ENCODE peak calls at places on chromosomes 4 and X, in eight cellular contexts. One of them, this sample, is unnamed.

GRCh38 chrX:54695231-54695630 is 102.8 kb downstream of the ITIH6 start:
- DNase-seq in PC-3: peak
- DNase-seq in cardiac muscle cell: peak
- DNase-seq in progenitor cell of endocrine pancreas: no peak
- DNase-seq in CD4-positive, alpha-beta T cell: no peak
- DNase-seq in A549: no peak
- DNase-seq in astrocyte of the spinal cord: no peak
- DNase-seq in GM10248: no peak
- DNase-seq in this sample: no peak

GRCh38 chrX:16712116-16712824 is at the start of gene CTPS2:
- DNase-seq in PC-3: peak
- DNase-seq in cardiac muscle cell: peak
- DNase-seq in progenitor cell of endocrine pancreas: peak
- DNase-seq in CD4-positive, alpha-beta T cell: peak
- DNase-seq in A549: peak
- DNase-seq in astrocyte of the spinal cord: peak
- DNase-seq in GM10248: peak
- DNase-seq in this sample: peak

GRCh38 chrX:151538190-151539122 is 25.0 kb upstream of the PASD1 start:
- DNase-seq in PC-3: no peak
- DNase-seq in cardiac muscle cell: no peak
- DNase-seq in progenitor cell of endocrine pancreas: no peak
- DNase-seq in CD4-positive, alpha-beta T cell: no peak
- DNase-seq in A549: no peak
- DNase-seq in astrocyte of the spinal cord: no peak
- DNase-seq in GM10248: no peak
- DNase-seq in this sample: no peak

GRCh38 chr4:184396570-184397515 is 77.5 kb downstream of the IRF2 start:
- DNase-seq in PC-3: no peak
- DNase-seq in cardiac muscle cell: no peak
- DNase-seq in progenitor cell of endocrine pancreas: no peak
- DNase-seq in CD4-positive, alpha-beta T cell: no peak
- DNase-seq in A549: no peak
- DNase-seq in astrocyte of the spinal cord: no peak
- DNase-seq in GM10248: no peak
- DNase-seq in this sample: no peak

GRCh38 chr4:100348472-100348871 is 158.2 kb upstream of the DDIT4L start:
- DNase-seq in PC-3: peak
- DNase-seq in cardiac muscle cell: no peak
- DNase-seq in progenitor cell of endocrine pancreas: no peak
- DNase-seq in CD4-positive, alpha-beta T cell: no peak
- DNase-seq in A549: peak
- DNase-seq in astrocyte of the spinal cord: peak
- DNase-seq in GM10248: no peak
- DNase-seq in this sample: no peak

GRCh38 chr4:1347410-1347864 is 429 bp downstream of the UVSSA start:
- DNase-seq in PC-3: peak
- DNase-seq in cardiac muscle cell: peak
- DNase-seq in progenitor cell of endocrine pancreas: no peak
- DNase-seq in CD4-positive, alpha-beta T cell: no peak
- DNase-seq in A549: peak
- DNase-seq in astrocyte of the spinal cord: peak
- DNase-seq in GM10248: peak
- DNase-seq in this sample: peak

GRCh38 chr4:112895785-112896184 is 153.7 kb upstream of the ANK2 start:
- DNase-seq in PC-3: no peak
- DNase-seq in cardiac muscle cell: no peak
- DNase-seq in progenitor cell of endocrine pancreas: no peak
- DNase-seq in CD4-positive, alpha-beta T cell: no peak
- DNase-seq in A549: no peak
- DNase-seq in astrocyte of the spinal cord: peak
- DNase-seq in GM10248: no peak
- DNase-seq in this sample: no peak

GRCh38 chr4:37246891-37247290 is 2.3 kb downstream of the NWD2 start:
- DNase-seq in PC-3: peak
- DNase-seq in cardiac muscle cell: no peak
- DNase-seq in progenitor cell of endocrine pancreas: no peak
- DNase-seq in CD4-positive, alpha-beta T cell: no peak
- DNase-seq in A549: no peak
- DNase-seq in astrocyte of the spinal cord: no peak
- DNase-seq in GM10248: no peak
- DNase-seq in this sample: no peak

GRCh38 chr4:145609494-145610427 is 9.4 kb upstream of the MMAA start:
- DNase-seq in PC-3: peak
- DNase-seq in cardiac muscle cell: peak
- DNase-seq in progenitor cell of endocrine pancreas: peak
- DNase-seq in CD4-positive, alpha-beta T cell: peak
- DNase-seq in A549: peak
- DNase-seq in astrocyte of the spinal cord: peak
- DNase-seq in GM10248: peak
- DNase-seq in this sample: peak

GRCh38 chr4:83074086-83074704 is 39.2 kb downstream of the COPS4 start:
- DNase-seq in PC-3: peak
- DNase-seq in cardiac muscle cell: peak
- DNase-seq in progenitor cell of endocrine pancreas: no peak
- DNase-seq in CD4-positive, alpha-beta T cell: no peak
- DNase-seq in A549: peak
- DNase-seq in astrocyte of the spinal cord: peak
- DNase-seq in GM10248: peak
- DNase-seq in this sample: peak

GRCh38 chrX:53654378-53654777 is 32.1 kb downstream of the HUWE1 start:
- DNase-seq in PC-3: no peak
- DNase-seq in cardiac muscle cell: no peak
- DNase-seq in progenitor cell of endocrine pancreas: no peak
- DNase-seq in CD4-positive, alpha-beta T cell: no peak
- DNase-seq in A549: no peak
- DNase-seq in astrocyte of the spinal cord: no peak
- DNase-seq in GM10248: no peak
- DNase-seq in this sample: no peak

GRCh38 chr4:165325732-165326512 is 1.5 kb upstream of the MSMO1 start:
- DNase-seq in PC-3: peak
- DNase-seq in cardiac muscle cell: no peak
- DNase-seq in progenitor cell of endocrine pancreas: no peak
- DNase-seq in CD4-positive, alpha-beta T cell: no peak
- DNase-seq in A549: no peak
- DNase-seq in astrocyte of the spinal cord: peak
- DNase-seq in GM10248: no peak
- DNase-seq in this sample: no peak

GRCh38 chrX:128862557-128862956 is 660.7 kb downstream of the SMARCA1 start:
- DNase-seq in PC-3: no peak
- DNase-seq in cardiac muscle cell: no peak
- DNase-seq in progenitor cell of endocrine pancreas: no peak
- DNase-seq in CD4-positive, alpha-beta T cell: no peak
- DNase-seq in A549: no peak
- DNase-seq in astrocyte of the spinal cord: no peak
- DNase-seq in GM10248: no peak
- DNase-seq in this sample: no peak

GRCh38 chrX:44785652-44786051 is 58.2 kb upstream of the DUSP21 start:
- DNase-seq in PC-3: peak
- DNase-seq in cardiac muscle cell: no peak
- DNase-seq in progenitor cell of endocrine pancreas: no peak
- DNase-seq in CD4-positive, alpha-beta T cell: no peak
- DNase-seq in A549: no peak
- DNase-seq in astrocyte of the spinal cord: peak
- DNase-seq in GM10248: no peak
- DNase-seq in this sample: no peak
- TF ChIP-seq CTCF in PC-3: no peak
- TF ChIP-seq CTCF in cardiac muscle cell: no peak
- TF ChIP-seq CTCF in progenitor cell of endocrine pancreas: no peak
- TF ChIP-seq CTCF in CD4-positive, alpha-beta T cell: no peak
- TF ChIP-seq CTCF in A549: no peak
- TF ChIP-seq CTCF in astrocyte of the spinal cord: no peak
- TF ChIP-seq CTCF in GM10248: no peak
- TF ChIP-seq CTCF in this sample: no peak

GRCh38 chr4:20544645-20545044 is 155.6 kb upstream of the PACRGL start:
- DNase-seq in PC-3: peak
- DNase-seq in cardiac muscle cell: peak
- DNase-seq in progenitor cell of endocrine pancreas: no peak
- DNase-seq in CD4-positive, alpha-beta T cell: no peak
- DNase-seq in A549: peak
- DNase-seq in astrocyte of the spinal cord: peak
- DNase-seq in GM10248: no peak
- DNase-seq in this sample: no peak
- TF ChIP-seq CTCF in PC-3: peak
- TF ChIP-seq CTCF in cardiac muscle cell: peak
- TF ChIP-seq CTCF in progenitor cell of endocrine pancreas: peak
- TF ChIP-seq CTCF in CD4-positive, alpha-beta T cell: no peak
- TF ChIP-seq CTCF in A549: peak
- TF ChIP-seq CTCF in astrocyte of the spinal cord: peak
- TF ChIP-seq CTCF in GM10248: peak
- TF ChIP-seq CTCF in this sample: no peak

DNA sequence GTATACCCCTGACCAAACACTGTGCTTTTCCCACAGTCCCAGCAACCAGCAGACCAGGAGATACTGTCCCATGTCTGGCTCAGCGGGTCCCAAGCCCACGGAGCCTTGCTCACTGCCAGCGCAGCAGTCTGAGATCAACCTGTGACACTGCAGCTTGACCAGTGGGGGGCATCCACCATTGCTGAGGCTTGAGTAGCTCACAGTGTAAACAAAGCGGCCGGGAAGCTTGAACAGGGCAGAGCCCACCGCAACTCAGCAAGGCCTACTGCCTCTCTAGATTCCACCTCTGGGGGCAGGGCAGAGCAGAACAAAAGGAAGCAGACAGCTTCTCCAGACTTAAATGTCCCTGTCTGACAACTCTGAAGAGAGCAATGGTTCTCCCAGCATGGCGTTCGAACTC is 58.1 kb downstream of the SLC10A6 start:
- DNase-seq in PC-3: no peak
- DNase-seq in cardiac muscle cell: no peak
- DNase-seq in progenitor cell of endocrine pancreas: no peak
- DNase-seq in CD4-positive, alpha-beta T cell: no peak
- DNase-seq in A549: no peak
- DNase-seq in astrocyte of the spinal cord: no peak
- DNase-seq in GM10248: no peak
- DNase-seq in this sample: no peak
- TF ChIP-seq CTCF in PC-3: no peak
- TF ChIP-seq CTCF in cardiac muscle cell: no peak
- TF ChIP-seq CTCF in progenitor cell of endocrine pancreas: no peak
- TF ChIP-seq CTCF in CD4-positive, alpha-beta T cell: no peak
- TF ChIP-seq CTCF in A549: no peak
- TF ChIP-seq CTCF in astrocyte of the spinal cord: no peak
- TF ChIP-seq CTCF in GM10248: no peak
- TF ChIP-seq CTCF in this sample: no peak

GRCh38 chr4:185730387-185730786 is 81.6 kb downstream of the SORBS2 start:
- DNase-seq in PC-3: no peak
- DNase-seq in cardiac muscle cell: peak
- DNase-seq in progenitor cell of endocrine pancreas: no peak
- DNase-seq in CD4-positive, alpha-beta T cell: no peak
- DNase-seq in A549: no peak
- DNase-seq in astrocyte of the spinal cord: peak
- DNase-seq in GM10248: no peak
- DNase-seq in this sample: no peak

GRCh38 chr4:185729300-185729912 is 82.6 kb downstream of the SORBS2 start:
- DNase-seq in PC-3: no peak
- DNase-seq in cardiac muscle cell: no peak
- DNase-seq in progenitor cell of endocrine pancreas: no peak
- DNase-seq in CD4-positive, alpha-beta T cell: no peak
- DNase-seq in A549: no peak
- DNase-seq in astrocyte of the spinal cord: no peak
- DNase-seq in GM10248: no peak
- DNase-seq in this sample: no peak

GRCh38 chr4:185734214-185734613 is 77.8 kb downstream of the SORBS2 start:
- DNase-seq in PC-3: no peak
- DNase-seq in cardiac muscle cell: no peak
- DNase-seq in progenitor cell of endocrine pancreas: no peak
- DNase-seq in CD4-positive, alpha-beta T cell: no peak
- DNase-seq in A549: no peak
- DNase-seq in astrocyte of the spinal cord: no peak
- DNase-seq in GM10248: peak
- DNase-seq in this sample: peak

GRCh38 chr4:185728886-185729285 is 83.1 kb downstream of the SORBS2 start:
- DNase-seq in PC-3: no peak
- DNase-seq in cardiac muscle cell: no peak
- DNase-seq in progenitor cell of endocrine pancreas: no peak
- DNase-seq in CD4-positive, alpha-beta T cell: no peak
- DNase-seq in A549: no peak
- DNase-seq in astrocyte of the spinal cord: no peak
- DNase-seq in GM10248: no peak
- DNase-seq in this sample: no peak

GRCh38 chr4:185730849-185731608 is 81.0 kb downstream of the SORBS2 start:
- DNase-seq in PC-3: no peak
- DNase-seq in cardiac muscle cell: no peak
- DNase-seq in progenitor cell of endocrine pancreas: no peak
- DNase-seq in CD4-positive, alpha-beta T cell: no peak
- DNase-seq in A549: no peak
- DNase-seq in astrocyte of the spinal cord: peak
- DNase-seq in GM10248: peak
- DNase-seq in this sample: no peak
- TF ChIP-seq CTCF in PC-3: no peak
- TF ChIP-seq CTCF in cardiac muscle cell: no peak
- TF ChIP-seq CTCF in progenitor cell of endocrine pancreas: no peak
- TF ChIP-seq CTCF in CD4-positive, alpha-beta T cell: no peak
- TF ChIP-seq CTCF in A549: no peak
- TF ChIP-seq CTCF in astrocyte of the spinal cord: no peak
- TF ChIP-seq CTCF in GM10248: no peak
- TF ChIP-seq CTCF in this sample: no peak

DNA sequence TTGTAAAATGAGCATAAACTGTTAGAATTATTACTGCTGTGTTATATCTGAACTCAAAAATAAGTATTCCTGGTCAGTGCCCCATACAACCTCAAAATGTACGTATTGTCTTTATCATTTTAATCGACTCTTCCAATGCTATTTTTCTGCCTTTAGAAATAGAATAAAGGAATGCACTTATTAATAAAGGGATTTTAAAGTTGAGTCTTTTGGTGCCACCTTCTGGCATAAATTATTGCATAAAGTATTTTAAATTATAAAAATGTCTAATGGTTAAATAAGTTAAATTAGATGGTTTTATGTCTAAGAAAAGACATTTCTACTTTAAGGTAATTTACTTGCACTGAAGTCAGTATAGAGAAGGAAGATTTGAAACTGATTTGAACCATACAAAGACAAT is 424.0 kb upstream of the NDST4 start:
- DNase-seq in PC-3: peak
- DNase-seq in cardiac muscle cell: no peak
- DNase-seq in progenitor cell of endocrine pancreas: no peak
- DNase-seq in CD4-positive, alpha-beta T cell: no peak
- DNase-seq in A549: no peak
- DNase-seq in astrocyte of the spinal cord: peak
- DNase-seq in GM10248: no peak
- DNase-seq in this sample: no peak
- TF ChIP-seq CTCF in PC-3: peak
- TF ChIP-seq CTCF in cardiac muscle cell: no peak
- TF ChIP-seq CTCF in progenitor cell of endocrine pancreas: no peak
- TF ChIP-seq CTCF in CD4-positive, alpha-beta T cell: no peak
- TF ChIP-seq CTCF in A549: no peak
- TF ChIP-seq CTCF in astrocyte of the spinal cord: no peak
- TF ChIP-seq CTCF in GM10248: peak
- TF ChIP-seq CTCF in this sample: no peak

GRCh38 chrX:39504850-39505259 is 592.9 kb downstream of the BCOR start:
- DNase-seq in PC-3: no peak
- DNase-seq in cardiac muscle cell: peak
- DNase-seq in progenitor cell of endocrine pancreas: no peak
- DNase-seq in CD4-positive, alpha-beta T cell: no peak
- DNase-seq in A549: no peak
- DNase-seq in astrocyte of the spinal cord: no peak
- DNase-seq in GM10248: no peak
- DNase-seq in this sample: no peak
- TF ChIP-seq CTCF in PC-3: no peak
- TF ChIP-seq CTCF in cardiac muscle cell: no peak
- TF ChIP-seq CTCF in progenitor cell of endocrine pancreas: no peak
- TF ChIP-seq CTCF in CD4-positive, alpha-beta T cell: no peak
- TF ChIP-seq CTCF in A549: no peak
- TF ChIP-seq CTCF in astrocyte of the spinal cord: no peak
- TF ChIP-seq CTCF in GM10248: no peak
- TF ChIP-seq CTCF in this sample: no peak

GRCh38 chrX:23908219-23909003 is 605 bp downstream of the CXorf58 start:
- DNase-seq in PC-3: no peak
- DNase-seq in cardiac muscle cell: peak
- DNase-seq in progenitor cell of endocrine pancreas: no peak
- DNase-seq in CD4-positive, alpha-beta T cell: no peak
- DNase-seq in A549: no peak
- DNase-seq in astrocyte of the spinal cord: no peak
- DNase-seq in GM10248: no peak
- DNase-seq in this sample: peak
- TF ChIP-seq CTCF in PC-3: peak
- TF ChIP-seq CTCF in cardiac muscle cell: peak
- TF ChIP-seq CTCF in progenitor cell of endocrine pancreas: peak
- TF ChIP-seq CTCF in CD4-positive, alpha-beta T cell: no peak
- TF ChIP-seq CTCF in A549: no peak
- TF ChIP-seq CTCF in astrocyte of the spinal cord: peak
- TF ChIP-seq CTCF in GM10248: no peak
- TF ChIP-seq CTCF in this sample: peak